ENCODE peak calls at places on chromosomes 7 and 10, in ten cellular contexts. One of them, this sample, is unnamed.

GRCh38 chr7:94445696-94446194 is 51.0 kb downstream of the COL1A2 start:
- DNase-seq in cardiac fibroblast: no peak
- DNase-seq in CD8-positive, alpha-beta T cell: no peak
- DNase-seq in foreskin keratinocyte: no peak
- DNase-seq in left ventricle myocardium inferior: no peak
- DNase-seq in CD4-positive, alpha-beta T cell: no peak
- DNase-seq in BE2C: no peak
- DNase-seq in neural progenitor cell: no peak
- DNase-seq in endothelial cell of umbilical vein: no peak
- DNase-seq in Peyer's patch: no peak
- DNase-seq in this sample: no peak

GRCh38 chr10:18211862-18212261 is 71.6 kb downstream of the CACNB2 start:
- DNase-seq in Peyer's patch: no peak
- DNase-seq in left ventricle myocardium inferior: no peak
- DNase-seq in CD8-positive, alpha-beta T cell: no peak
- DNase-seq in foreskin keratinocyte: no peak
- DNase-seq in neural progenitor cell: no peak
- DNase-seq in CD4-positive, alpha-beta T cell: no peak
- DNase-seq in endothelial cell of umbilical vein: no peak
- DNase-seq in BE2C: no peak
- DNase-seq in cardiac fibroblast: no peak
- DNase-seq in this sample: no peak

GRCh38 chr7:90760892-90761291 is 164.8 kb downstream of the CDK14 start:
- DNase-seq in foreskin keratinocyte: no peak
- DNase-seq in Peyer's patch: no peak
- DNase-seq in CD8-positive, alpha-beta T cell: no peak
- DNase-seq in cardiac fibroblast: no peak
- DNase-seq in left ventricle myocardium inferior: no peak
- DNase-seq in endothelial cell of umbilical vein: no peak
- DNase-seq in BE2C: no peak
- DNase-seq in CD4-positive, alpha-beta T cell: no peak
- DNase-seq in neural progenitor cell: no peak
- DNase-seq in this sample: no peak

GRCh38 chr7:28301148-28301641 is 111.1 kb upstream of the CREB5 start:
- DNase-seq in CD4-positive, alpha-beta T cell: no peak
- DNase-seq in foreskin keratinocyte: peak
- DNase-seq in neural progenitor cell: no peak
- DNase-seq in endothelial cell of umbilical vein: no peak
- DNase-seq in cardiac fibroblast: peak
- DNase-seq in Peyer's patch: no peak
- DNase-seq in CD8-positive, alpha-beta T cell: no peak
- DNase-seq in left ventricle myocardium inferior: no peak
- DNase-seq in BE2C: no peak
- DNase-seq in this sample: no peak

GRCh38 chr10:49185213-49185612 is 3.0 kb downstream of the TMEM273 start:
- DNase-seq in neural progenitor cell: no peak
- DNase-seq in CD4-positive, alpha-beta T cell: no peak
- DNase-seq in BE2C: no peak
- DNase-seq in Peyer's patch: no peak
- DNase-seq in foreskin keratinocyte: no peak
- DNase-seq in cardiac fibroblast: no peak
- DNase-seq in left ventricle myocardium inferior: no peak
- DNase-seq in CD8-positive, alpha-beta T cell: no peak
- DNase-seq in endothelial cell of umbilical vein: no peak
- DNase-seq in this sample: peak

GRCh38 chr10:58843760-58844159 is 331.1 kb downstream of the BICC1 start:
- DNase-seq in CD8-positive, alpha-beta T cell: no peak
- DNase-seq in left ventricle myocardium inferior: no peak
- DNase-seq in endothelial cell of umbilical vein: no peak
- DNase-seq in CD4-positive, alpha-beta T cell: no peak
- DNase-seq in BE2C: no peak
- DNase-seq in neural progenitor cell: no peak
- DNase-seq in Peyer's patch: no peak
- DNase-seq in foreskin keratinocyte: no peak
- DNase-seq in cardiac fibroblast: no peak
- DNase-seq in this sample: no peak

GRCh38 chr10:124636271-124636993 is 107.7 kb downstream of the FAM53B start:
- DNase-seq in cardiac fibroblast: no peak
- DNase-seq in CD4-positive, alpha-beta T cell: peak
- DNase-seq in neural progenitor cell: no peak
- DNase-seq in left ventricle myocardium inferior: no peak
- DNase-seq in foreskin keratinocyte: no peak
- DNase-seq in CD8-positive, alpha-beta T cell: peak
- DNase-seq in endothelial cell of umbilical vein: no peak
- DNase-seq in BE2C: no peak
- DNase-seq in Peyer's patch: no peak
- DNase-seq in this sample: no peak

GRCh38 chr10:95289921-95290421 is 832 bp downstream of the PDLIM1 start:
- DNase-seq in endothelial cell of umbilical vein: no peak
- DNase-seq in left ventricle myocardium inferior: no peak
- DNase-seq in CD4-positive, alpha-beta T cell: no peak
- DNase-seq in cardiac fibroblast: no peak
- DNase-seq in neural progenitor cell: no peak
- DNase-seq in foreskin keratinocyte: no peak
- DNase-seq in BE2C: no peak
- DNase-seq in Peyer's patch: no peak
- DNase-seq in CD8-positive, alpha-beta T cell: no peak
- DNase-seq in this sample: no peak

GRCh38 chr7:78179211-78179610 is 380.6 kb downstream of the PHTF2 start:
- DNase-seq in cardiac fibroblast: no peak
- DNase-seq in endothelial cell of umbilical vein: no peak
- DNase-seq in BE2C: no peak
- DNase-seq in Peyer's patch: no peak
- DNase-seq in left ventricle myocardium inferior: no peak
- DNase-seq in CD8-positive, alpha-beta T cell: no peak
- DNase-seq in foreskin keratinocyte: no peak
- DNase-seq in neural progenitor cell: no peak
- DNase-seq in CD4-positive, alpha-beta T cell: no peak
- DNase-seq in this sample: no peak

GRCh38 chr7:151249034-151249731 is 689 bp upstream of the SMARCD3 start:
- DNase-seq in endothelial cell of umbilical vein: peak
- DNase-seq in foreskin keratinocyte: peak
- DNase-seq in neural progenitor cell: peak
- DNase-seq in Peyer's patch: peak
- DNase-seq in CD8-positive, alpha-beta T cell: no peak
- DNase-seq in BE2C: peak
- DNase-seq in CD4-positive, alpha-beta T cell: peak
- DNase-seq in left ventricle myocardium inferior: peak
- DNase-seq in cardiac fibroblast: peak
- DNase-seq in this sample: no peak

GRCh38 chr10:29926649-29927048 is 132.7 kb downstream of the JCAD start:
- DNase-seq in CD8-positive, alpha-beta T cell: no peak
- DNase-seq in foreskin keratinocyte: peak
- DNase-seq in neural progenitor cell: peak
- DNase-seq in cardiac fibroblast: peak
- DNase-seq in endothelial cell of umbilical vein: no peak
- DNase-seq in CD4-positive, alpha-beta T cell: no peak
- DNase-seq in left ventricle myocardium inferior: no peak
- DNase-seq in Peyer's patch: no peak
- DNase-seq in BE2C: peak
- DNase-seq in this sample: no peak

GRCh38 chr7:12714436-12714737 is 27.0 kb downstream of the ARL4A start:
- DNase-seq in foreskin keratinocyte: no peak
- DNase-seq in neural progenitor cell: no peak
- DNase-seq in cardiac fibroblast: no peak
- DNase-seq in BE2C: no peak
- DNase-seq in CD8-positive, alpha-beta T cell: no peak
- DNase-seq in Peyer's patch: no peak
- DNase-seq in CD4-positive, alpha-beta T cell: no peak
- DNase-seq in endothelial cell of umbilical vein: no peak
- DNase-seq in left ventricle myocardium inferior: no peak
- DNase-seq in this sample: no peak

GRCh38 chr10:17432738-17433137 is 21.7 kb downstream of the ST8SIA6 start:
- DNase-seq in neural progenitor cell: no peak
- DNase-seq in Peyer's patch: no peak
- DNase-seq in BE2C: no peak
- DNase-seq in cardiac fibroblast: peak
- DNase-seq in CD4-positive, alpha-beta T cell: no peak
- DNase-seq in CD8-positive, alpha-beta T cell: no peak
- DNase-seq in endothelial cell of umbilical vein: no peak
- DNase-seq in foreskin keratinocyte: peak
- DNase-seq in left ventricle myocardium inferior: no peak
- DNase-seq in this sample: no peak

GRCh38 chr10:97089209-97089865 is 96.4 kb downstream of the SLIT1 start:
- DNase-seq in CD8-positive, alpha-beta T cell: no peak
- DNase-seq in foreskin keratinocyte: peak
- DNase-seq in Peyer's patch: no peak
- DNase-seq in BE2C: no peak
- DNase-seq in cardiac fibroblast: no peak
- DNase-seq in CD4-positive, alpha-beta T cell: no peak
- DNase-seq in neural progenitor cell: no peak
- DNase-seq in left ventricle myocardium inferior: no peak
- DNase-seq in endothelial cell of umbilical vein: no peak
- DNase-seq in this sample: no peak

GRCh38 chr7:57789130-57789529 is 339.2 kb downstream of the ZNF716 start:
- DNase-seq in foreskin keratinocyte: no peak
- DNase-seq in neural progenitor cell: no peak
- DNase-seq in left ventricle myocardium inferior: no peak
- DNase-seq in cardiac fibroblast: no peak
- DNase-seq in endothelial cell of umbilical vein: no peak
- DNase-seq in CD4-positive, alpha-beta T cell: no peak
- DNase-seq in CD8-positive, alpha-beta T cell: no peak
- DNase-seq in Peyer's patch: no peak
- DNase-seq in BE2C: no peak
- DNase-seq in this sample: no peak

GRCh38 chr7:37660614-37661013 is 23.0 kb upstream of the GPR141 start:
- DNase-seq in endothelial cell of umbilical vein: no peak
- DNase-seq in neural progenitor cell: no peak
- DNase-seq in foreskin keratinocyte: no peak
- DNase-seq in cardiac fibroblast: no peak
- DNase-seq in CD4-positive, alpha-beta T cell: no peak
- DNase-seq in BE2C: no peak
- DNase-seq in CD8-positive, alpha-beta T cell: no peak
- DNase-seq in Peyer's patch: no peak
- DNase-seq in left ventricle myocardium inferior: no peak
- DNase-seq in this sample: no peak

GRCh38 chr10:129784891-129785290 is 179.2 kb downstream of the EBF3 start:
- DNase-seq in CD4-positive, alpha-beta T cell: no peak
- DNase-seq in CD8-positive, alpha-beta T cell: no peak
- DNase-seq in cardiac fibroblast: no peak
- DNase-seq in Peyer's patch: peak
- DNase-seq in neural progenitor cell: no peak
- DNase-seq in foreskin keratinocyte: no peak
- DNase-seq in BE2C: no peak
- DNase-seq in left ventricle myocardium inferior: no peak
- DNase-seq in endothelial cell of umbilical vein: no peak
- DNase-seq in this sample: no peak

GRCh38 chr7:156582591-156583123 is 57.9 kb upstream of the RNF32 start:
- DNase-seq in endothelial cell of umbilical vein: no peak
- DNase-seq in CD8-positive, alpha-beta T cell: no peak
- DNase-seq in Peyer's patch: no peak
- DNase-seq in cardiac fibroblast: no peak
- DNase-seq in left ventricle myocardium inferior: no peak
- DNase-seq in neural progenitor cell: no peak
- DNase-seq in BE2C: no peak
- DNase-seq in CD4-positive, alpha-beta T cell: no peak
- DNase-seq in foreskin keratinocyte: no peak
- DNase-seq in this sample: no peak
- TF ChIP-seq CTCF in endothelial cell of umbilical vein: no peak
- TF ChIP-seq CTCF in CD8-positive, alpha-beta T cell: no peak
- TF ChIP-seq CTCF in Peyer's patch: no peak
- TF ChIP-seq CTCF in cardiac fibroblast: no peak
- TF ChIP-seq CTCF in left ventricle myocardium inferior: no peak
- TF ChIP-seq CTCF in neural progenitor cell: no peak
- TF ChIP-seq CTCF in BE2C: no peak
- TF ChIP-seq CTCF in CD4-positive, alpha-beta T cell: no peak
- TF ChIP-seq CTCF in foreskin keratinocyte: no peak
- TF ChIP-seq CTCF in this sample: no peak

GRCh38 chr10:89852872-89853271 is 151.5 kb downstream of the KIF20B start:
- DNase-seq in CD4-positive, alpha-beta T cell: no peak
- DNase-seq in BE2C: no peak
- DNase-seq in left ventricle myocardium inferior: no peak
- DNase-seq in foreskin keratinocyte: no peak
- DNase-seq in CD8-positive, alpha-beta T cell: no peak
- DNase-seq in endothelial cell of umbilical vein: no peak
- DNase-seq in cardiac fibroblast: no peak
- DNase-seq in neural progenitor cell: no peak
- DNase-seq in Peyer's patch: no peak
- DNase-seq in this sample: no peak

GRCh38 chr10:89857399-89857798 is 156.0 kb downstream of the KIF20B start:
- DNase-seq in foreskin keratinocyte: no peak
- DNase-seq in cardiac fibroblast: no peak
- DNase-seq in CD8-positive, alpha-beta T cell: no peak
- DNase-seq in BE2C: no peak
- DNase-seq in Peyer's patch: no peak
- DNase-seq in CD4-positive, alpha-beta T cell: no peak
- DNase-seq in endothelial cell of umbilical vein: no peak
- DNase-seq in left ventricle myocardium inferior: no peak
- DNase-seq in neural progenitor cell: no peak
- DNase-seq in this sample: no peak

GRCh38 chr10:89853796-89854195 is 152.4 kb downstream of the KIF20B start:
- DNase-seq in CD8-positive, alpha-beta T cell: no peak
- DNase-seq in neural progenitor cell: peak
- DNase-seq in Peyer's patch: no peak
- DNase-seq in BE2C: peak
- DNase-seq in foreskin keratinocyte: no peak
- DNase-seq in left ventricle myocardium inferior: no peak
- DNase-seq in CD4-positive, alpha-beta T cell: no peak
- DNase-seq in cardiac fibroblast: no peak
- DNase-seq in endothelial cell of umbilical vein: no peak
- DNase-seq in this sample: no peak
- TF ChIP-seq CTCF in CD8-positive, alpha-beta T cell: no peak
- TF ChIP-seq CTCF in neural progenitor cell: peak
- TF ChIP-seq CTCF in Peyer's patch: no peak
- TF ChIP-seq CTCF in BE2C: no peak
- TF ChIP-seq CTCF in foreskin keratinocyte: peak
- TF ChIP-seq CTCF in left ventricle myocardium inferior: no peak
- TF ChIP-seq CTCF in CD4-positive, alpha-beta T cell: no peak
- TF ChIP-seq CTCF in cardiac fibroblast: peak
- TF ChIP-seq CTCF in endothelial cell of umbilical vein: peak
- TF ChIP-seq CTCF in this sample: peak

DNA sequence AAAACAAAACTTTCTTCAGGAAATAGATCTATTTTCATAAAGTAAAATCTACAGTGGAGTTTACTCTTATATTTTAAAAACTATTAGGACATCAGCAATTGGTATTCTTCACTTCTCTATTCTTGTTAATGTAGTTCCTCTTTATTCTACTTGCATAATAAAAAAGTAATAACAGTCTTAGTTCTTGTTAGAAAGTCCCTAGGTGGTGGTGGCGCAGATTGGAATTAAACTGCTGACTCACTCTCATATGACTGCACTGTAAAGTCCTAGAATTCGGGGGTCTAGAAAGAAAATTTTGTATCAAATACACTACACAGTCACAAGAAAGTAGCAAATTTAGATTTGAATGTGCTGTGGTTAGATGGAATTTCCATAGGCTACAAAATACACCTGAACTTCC is 44.6 kb upstream of the TES start:
- DNase-seq in neural progenitor cell: no peak
- DNase-seq in left ventricle myocardium inferior: no peak
- DNase-seq in cardiac fibroblast: no peak
- DNase-seq in CD8-positive, alpha-beta T cell: no peak
- DNase-seq in endothelial cell of umbilical vein: no peak
- DNase-seq in foreskin keratinocyte: no peak
- DNase-seq in BE2C: no peak
- DNase-seq in Peyer's patch: no peak
- DNase-seq in CD4-positive, alpha-beta T cell: no peak
- DNase-seq in this sample: no peak
- TF ChIP-seq CTCF in neural progenitor cell: no peak
- TF ChIP-seq CTCF in left ventricle myocardium inferior: no peak
- TF ChIP-seq CTCF in cardiac fibroblast: no peak
- TF ChIP-seq CTCF in CD8-positive, alpha-beta T cell: no peak
- TF ChIP-seq CTCF in endothelial cell of umbilical vein: no peak
- TF ChIP-seq CTCF in foreskin keratinocyte: no peak
- TF ChIP-seq CTCF in BE2C: no peak
- TF ChIP-seq CTCF in Peyer's patch: no peak
- TF ChIP-seq CTCF in CD4-positive, alpha-beta T cell: no peak
- TF ChIP-seq CTCF in this sample: no peak

GRCh38 chr10:106722524-106722923 is 442.0 kb downstream of the SORCS1 start:
- DNase-seq in cardiac fibroblast: no peak
- DNase-seq in endothelial cell of umbilical vein: no peak
- DNase-seq in CD8-positive, alpha-beta T cell: no peak
- DNase-seq in foreskin keratinocyte: no peak
- DNase-seq in neural progenitor cell: no peak
- DNase-seq in left ventricle myocardium inferior: no peak
- DNase-seq in Peyer's patch: no peak
- DNase-seq in CD4-positive, alpha-beta T cell: no peak
- DNase-seq in BE2C: no peak
- DNase-seq in this sample: no peak
- TF ChIP-seq CTCF in cardiac fibroblast: no peak
- TF ChIP-seq CTCF in endothelial cell of umbilical vein: no peak
- TF ChIP-seq CTCF in CD8-positive, alpha-beta T cell: no peak
- TF ChIP-seq CTCF in foreskin keratinocyte: no peak
- TF ChIP-seq CTCF in neural progenitor cell: peak
- TF ChIP-seq CTCF in left ventricle myocardium inferior: no peak
- TF ChIP-seq CTCF in Peyer's patch: no peak
- TF ChIP-seq CTCF in CD4-positive, alpha-beta T cell: no peak
- TF ChIP-seq CTCF in BE2C: peak
- TF ChIP-seq CTCF in this sample: peak

This sample was measured in type B pancreatic cell.